ENCODE peak calls at places on chromosomes 2 and 18, in four cellular contexts. V is AML-193, T is HTR-8/SVneo, I is WERI-Rb-1. Q is an unnamed sample.

GRCh38 chr2:133421516-133422324 is 146.5 kb downstream of the NCKAP5 start:
- DNase-seq in T (no peak), V (no peak), I (peak; percentile 29), Q (no peak)

GRCh38 chr2:231413456-231413855 is 17.9 kb downstream of the B3GNT7 start:
- DNase-seq in I (no peak), T (no peak), V (no peak), Q (no peak)

GRCh38 chr2:117269574-117269973 is 544.9 kb upstream of the DDX18 start:
- DNase-seq in I (no peak), V (no peak), T (no peak), Q (no peak)

GRCh38 chr2:45652090-45653050 is 895 bp downstream of the PRKCE start:
- DNase-seq in V (peak; percentile 16), I (no peak), T (no peak), Q (peak; percentile 34)

GRCh38 chr18:2847341-2848144 is 737 bp downstream of the EMILIN2 start:
- DNase-seq in I (peak; percentile 31), T (peak; percentile 32), V (no peak), Q (no peak)

GRCh38 chr18:9333441-9334350 is 877 bp upstream of the TWSG1 start:
- DNase-seq in I (no peak), T (peak; percentile 40), V (no peak), Q (no peak)

GRCh38 chr2:201259216-201259615 is 1.1 kb upstream of the CASP8 start:
- DNase-seq in T (no peak), I (no peak), V (no peak), Q (no peak)

GRCh38 chr2:46144133-46144800 is 152.9 kb upstream of the EPAS1 start:
- DNase-seq in I (no peak), V (no peak), T (no peak), Q (no peak)

GRCh38 chr2:23767871-23768611 is 158.9 kb downstream of the ATAD2B start:
- DNase-seq in I (no peak), T (no peak), V (peak; percentile 50), Q (no peak)

GRCh38 chr2:238509151-238509820 is 82.6 kb downstream of the ASB1 start:
- DNase-seq in V (no peak), T (no peak), I (no peak), Q (no peak)

GRCh38 chr2:174797792-174798276 is 33.6 kb upstream of the CHRNA1 start:
- DNase-seq in I (no peak), V (no peak), T (no peak), Q (peak; percentile 76)

GRCh38 chr2:168192839-168193616 is 54.4 kb downstream of the STK39 start:
- DNase-seq in I (no peak), T (peak; percentile 33), V (peak; percentile 63), Q (no peak)

GRCh38 chr18:9671214-9671613 is 36.9 kb upstream of the RAB31 start:
- DNase-seq in T (no peak), I (no peak), V (no peak), Q (no peak)

GRCh38 chr2:10517351-10518043 is 69.4 kb upstream of the ODC1 start:
- DNase-seq in I (no peak), V (no peak), T (no peak), Q (no peak)

GRCh38 chr2:231187736-231188505 is 10.5 kb upstream of the ARMC9 start:
- DNase-seq in V (no peak), T (no peak), I (no peak), Q (peak; percentile 63)

GRCh38 chr18:33673689-33674088 is 95.7 kb downstream of the ASXL3 start:
- DNase-seq in V (no peak), I (no peak), T (no peak), Q (no peak)

GRCh38 chr2:241901018-241901380 is 31.5 kb downstream of the RTP5 start:
- DNase-seq in V (no peak), T (no peak), I (no peak), Q (no peak)

GRCh38 chr2:239000089-239000488 is 152.2 kb downstream of the TWIST2 start:
- DNase-seq in T (no peak), V (no peak), I (no peak), Q (no peak)

GRCh38 chr2:98895221-98895620 is 40.8 kb downstream of the CRACDL start:
- DNase-seq in T (no peak), I (no peak), V (no peak), Q (no peak)

GRCh38 chr2:219514836-219515235 is 554 bp downstream of the ASIC4 start:
- DNase-seq in I (no peak), V (no peak), T (no peak), Q (no peak)

GRCh38 chr2:102335871-102336366 is 19.7 kb upstream of the IL18R1 start:
- DNase-seq in I (no peak), T (no peak), V (no peak), Q (no peak)

Q was measured in HFFc6.